ENCODE peak calls at places on chromosomes 11 and 22, in six cellular contexts. R, O, B, Z, M and K are unnamed samples.

GRCh38 chr11:106276859-106277436 is 199.5 kb downstream of the AASDHPPT start:
- DNase-seq in Z (no peak), O (no peak), B (no peak), M (peak), R (peak), K (no peak)

GRCh38 chr11:12087075-12087775 is 23.2 kb upstream of the MICAL2 start:
- DNase-seq in B (no peak), Z (no peak), M (peak), O (no peak), R (peak), K (peak)

GRCh38 chr22:29073618-29074275 is 912 bp downstream of the KREMEN1 start:
- DNase-seq in M (peak), R (peak), O (no peak), Z (peak), B (peak), K (peak)

GRCh38 chr22:35480627-35481565 is 59.7 kb upstream of the RASD2 start:
- DNase-seq in O (no peak), Z (no peak), R (no peak), M (no peak), B (no peak), K (no peak)

GRCh38 chr11:70630068-70630467 is 231.7 kb downstream of the CTTN start:
- DNase-seq in O (no peak), M (no peak), B (no peak), Z (no peak), R (no peak), K (peak)

GRCh38 chr11:289706-290620 is 1.0 kb downstream of the PGGHG start:
- DNase-seq in M (no peak), R (no peak), O (no peak), B (peak), Z (peak), K (peak)

GRCh38 chr11:128039140-128040021 is 548.0 kb downstream of the ETS1 start:
- DNase-seq in O (no peak), M (peak), B (no peak), R (peak), Z (no peak), K (peak)

GRCh38 chr11:12640926-12641849 is 33.0 kb upstream of the TEAD1 start:
- DNase-seq in Z (no peak), B (no peak), R (no peak), M (no peak), O (no peak), K (no peak)

GRCh38 chr11:71438650-71439049 is 9.5 kb downstream of the DHCR7 start:
- DNase-seq in R (no peak), M (no peak), Z (peak), B (no peak), O (no peak), K (no peak)

GRCh38 chr11:115078461-115079438 is 400.4 kb downstream of the NXPE2 start:
- DNase-seq in Z (no peak), R (no peak), M (no peak), B (no peak), O (no peak), K (no peak)

GRCh38 chr11:19679952-19680823 is 32.4 kb upstream of the NAV2 start:
- DNase-seq in M (peak), Z (peak), O (peak), R (peak), B (peak), K (peak)

GRCh38 chr11:57288771-57289579 is 35.8 kb downstream of the TNKS1BP1 start:
- DNase-seq in O (no peak), M (peak), R (peak), Z (no peak), B (no peak), K (peak)

GRCh38 chr22:22555596-22555995 is 3.5 kb downstream of the PRAME start:
- DNase-seq in B (no peak), M (no peak), R (no peak), Z (no peak), O (no peak), K (peak)

DNA sequence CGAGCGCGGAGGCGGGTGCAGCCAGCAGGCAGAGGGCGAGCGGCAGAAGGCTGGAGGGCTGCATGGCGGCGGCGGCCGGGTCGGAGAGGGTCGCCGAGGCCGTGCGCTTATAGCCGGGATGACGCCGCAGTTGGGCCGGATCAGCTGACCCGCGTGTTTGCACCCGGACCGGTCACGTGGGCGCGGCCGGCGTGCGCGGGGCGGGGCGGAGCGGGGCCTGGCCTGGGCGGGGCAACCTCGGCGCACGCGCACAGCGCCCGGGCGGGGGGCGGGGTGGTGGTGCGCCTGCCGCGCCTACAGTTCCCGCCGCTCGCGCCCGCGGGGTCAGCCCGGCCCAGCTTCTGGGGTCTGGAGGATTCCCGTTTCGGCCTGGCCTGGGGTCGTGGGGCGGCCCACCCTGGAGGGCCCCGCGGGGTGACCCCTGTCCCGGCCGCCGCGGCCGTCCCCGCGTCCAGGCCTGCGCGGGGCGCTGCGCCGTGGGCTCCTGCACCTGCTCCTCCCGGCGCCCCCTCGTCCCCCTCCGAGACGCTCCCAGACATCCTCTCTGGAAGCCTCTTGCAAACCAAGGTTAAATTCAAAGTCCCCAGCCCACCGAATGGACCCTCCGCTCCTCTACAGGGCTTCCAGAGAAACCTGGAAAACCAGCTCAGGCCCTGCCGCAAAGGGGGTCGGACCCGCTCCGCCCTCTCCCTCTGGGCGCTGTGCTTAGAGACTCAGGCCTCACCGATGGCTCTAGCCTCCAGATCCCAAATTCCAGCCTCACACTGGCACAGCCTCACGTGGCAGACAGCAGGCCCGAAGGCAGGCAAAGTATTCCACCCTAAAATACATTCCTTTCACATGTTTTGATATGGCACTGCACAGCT is at the start of gene CTSD:
- DNase-seq in M (peak), O (peak), R (peak), Z (peak), B (peak), K (peak)
- TF ChIP-seq CTCF in M (no peak), O (no peak), R (no peak), Z (no peak), B (no peak), K (no peak)

DNA sequence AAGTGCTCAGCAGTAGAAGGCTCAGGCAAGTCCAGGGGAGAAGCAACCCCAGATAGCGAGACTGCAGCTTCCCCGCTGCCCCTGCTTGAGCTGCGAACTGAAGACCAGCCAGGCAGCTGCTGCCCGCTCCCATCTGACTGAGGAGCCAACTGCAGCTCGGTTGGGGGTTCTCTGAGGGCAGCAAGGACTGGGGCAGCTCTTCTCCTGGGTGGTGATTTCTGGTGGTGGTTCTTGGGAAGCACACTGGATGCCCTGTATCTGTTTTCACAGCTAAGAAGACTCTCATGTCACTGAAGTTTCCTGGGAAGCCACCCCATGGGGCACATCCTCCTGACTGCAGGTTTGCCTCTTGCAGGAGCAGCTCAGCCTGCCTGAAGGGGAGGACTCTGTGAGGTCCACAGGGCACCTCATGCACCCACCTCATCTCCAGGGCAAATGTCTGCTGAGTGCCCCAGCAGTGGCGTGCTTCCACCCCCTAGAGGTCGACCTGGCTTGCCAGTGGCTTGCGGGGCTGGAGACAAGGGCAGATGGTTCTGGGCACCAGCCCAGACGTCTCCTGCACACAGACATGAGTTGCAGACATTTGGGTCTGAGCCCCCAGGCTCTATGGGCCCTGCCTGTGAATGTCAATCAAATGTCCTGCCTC is 801.1 kb downstream of the BRD1 start:
- DNase-seq in M (no peak), B (no peak), O (no peak), R (no peak), Z (no peak), K (peak)
- TF ChIP-seq CTCF in M (no peak), B (no peak), O (no peak), R (no peak), Z (no peak), K (no peak)

DNA sequence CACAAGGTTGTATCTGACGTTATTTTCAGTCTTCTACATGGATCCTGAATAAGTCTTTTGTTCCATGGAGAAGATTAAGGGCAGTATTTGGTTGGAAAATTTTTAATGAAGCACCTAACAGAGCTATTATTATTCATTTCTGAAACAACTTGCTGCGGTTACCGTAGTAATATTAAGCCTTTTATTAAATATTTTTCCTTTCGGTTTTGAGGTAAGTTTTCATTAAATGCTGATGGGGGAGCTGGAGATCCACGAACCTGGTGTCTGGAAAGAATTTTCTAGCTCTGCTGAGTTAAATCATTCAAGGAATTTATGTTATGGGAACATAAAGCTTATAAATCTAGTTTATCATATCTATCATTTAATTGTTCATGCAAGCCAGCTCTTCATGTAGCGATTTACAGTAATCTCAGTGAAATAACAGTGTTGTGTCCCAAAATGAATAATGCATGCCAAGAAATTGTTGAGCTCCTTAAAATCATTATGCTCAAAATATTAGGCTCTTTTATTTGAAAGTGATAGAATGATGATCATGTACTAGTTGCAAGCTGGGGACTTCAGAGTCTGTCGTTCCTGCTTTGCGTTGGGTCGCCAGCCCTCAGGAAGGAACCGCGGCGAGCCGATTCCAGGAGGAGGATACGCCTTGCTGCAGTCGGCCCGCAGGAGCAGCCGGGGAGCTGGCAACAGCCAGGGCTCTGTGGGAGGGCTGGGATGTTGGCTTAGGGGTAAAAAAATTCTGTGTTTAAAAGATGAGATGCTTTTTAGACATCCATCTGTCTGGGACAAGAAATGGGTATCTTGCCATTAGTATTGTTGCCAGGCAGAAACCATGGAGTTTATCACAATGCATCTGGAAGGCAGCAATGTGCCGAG is 83.1 kb downstream of the TBC1D22A start:
- DNase-seq in R (peak), M (peak), O (no peak), Z (no peak), B (no peak), K (peak)
- TF ChIP-seq CTCF in R (peak), M (peak), O (peak), Z (peak), B (peak), K (peak)

DNA sequence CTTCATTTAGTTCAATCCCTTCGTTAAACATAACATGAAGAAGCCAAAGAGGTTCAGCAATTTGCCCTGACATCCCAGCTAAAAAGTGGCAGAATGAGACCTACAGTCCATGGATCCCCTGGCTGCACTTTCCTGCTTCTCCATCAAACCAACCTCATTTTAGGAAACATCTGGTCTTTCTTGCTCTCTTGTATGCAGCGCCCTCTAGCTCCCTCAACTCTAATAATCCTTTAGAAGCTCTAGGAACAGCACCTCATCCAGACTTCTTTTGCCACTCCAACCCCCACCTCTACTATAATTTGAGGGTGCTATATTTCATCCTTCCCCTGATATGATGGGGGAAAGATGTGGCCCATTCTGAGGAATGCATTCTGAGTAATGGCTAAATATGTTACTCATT is 7.4 kb downstream of the CNTF start:
- DNase-seq in O (no peak), Z (no peak), B (no peak), M (peak), R (peak), K (peak)
- TF ChIP-seq CTCF in O (peak), Z (no peak), B (no peak), M (peak), R (peak), K (peak)

GRCh38 chr11:113894421-113894996 is 10.1 kb upstream of the HTR3B start:
- DNase-seq in R (no peak), M (no peak), B (no peak), Z (no peak), O (no peak), K (peak)

GRCh38 chr11:113896156-113896879 is 8.3 kb upstream of the HTR3B start:
- DNase-seq in M (peak), R (peak), O (no peak), B (peak), Z (peak), K (peak)

GRCh38 chr11:113901141-113901540 is 3.5 kb upstream of the HTR3B start:
- DNase-seq in O (no peak), B (no peak), Z (no peak), M (no peak), R (no peak), K (no peak)

DNA sequence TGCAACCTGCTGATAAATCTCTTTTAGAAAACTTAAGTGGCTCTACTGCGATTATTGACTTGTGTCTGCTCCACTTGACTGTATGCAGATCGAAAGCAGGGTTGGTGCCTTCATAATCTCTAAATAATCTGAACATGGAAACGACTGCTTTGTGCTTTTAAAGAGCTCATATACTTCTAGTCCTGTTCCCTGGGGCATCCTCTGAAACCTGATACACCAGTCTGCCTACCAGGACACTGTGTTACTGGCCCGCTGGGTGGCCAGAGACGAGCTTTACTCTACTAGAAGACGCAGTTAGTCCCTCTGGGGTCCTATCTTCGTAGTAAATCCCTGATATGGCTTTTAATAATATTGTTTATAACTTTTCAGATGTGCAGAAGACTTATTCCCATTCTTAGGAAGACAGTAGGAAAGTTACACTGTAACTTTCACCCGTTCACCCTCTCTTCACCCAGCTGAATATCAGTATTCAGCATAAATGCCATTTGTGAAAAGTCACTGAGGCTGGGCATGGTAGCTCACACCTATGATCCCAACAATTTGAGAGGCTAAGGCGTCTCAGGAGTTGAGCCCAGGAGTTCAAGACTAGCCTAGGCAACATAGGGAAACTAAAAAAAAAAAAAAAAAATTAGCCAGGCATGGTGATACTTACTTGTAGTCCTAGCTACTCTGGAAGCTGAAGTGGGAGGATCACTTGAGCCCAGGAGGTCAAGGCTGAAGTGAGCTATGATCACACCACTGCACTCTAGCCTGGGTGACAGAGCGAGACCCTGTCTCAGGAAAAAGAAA is 9.0 kb upstream of the HTR3B start:
- DNase-seq in Z (no peak), O (no peak), R (no peak), B (no peak), M (no peak), K (peak)
- TF ChIP-seq CTCF in Z (no peak), O (no peak), R (no peak), B (no peak), M (no peak), K (no peak)

DNA sequence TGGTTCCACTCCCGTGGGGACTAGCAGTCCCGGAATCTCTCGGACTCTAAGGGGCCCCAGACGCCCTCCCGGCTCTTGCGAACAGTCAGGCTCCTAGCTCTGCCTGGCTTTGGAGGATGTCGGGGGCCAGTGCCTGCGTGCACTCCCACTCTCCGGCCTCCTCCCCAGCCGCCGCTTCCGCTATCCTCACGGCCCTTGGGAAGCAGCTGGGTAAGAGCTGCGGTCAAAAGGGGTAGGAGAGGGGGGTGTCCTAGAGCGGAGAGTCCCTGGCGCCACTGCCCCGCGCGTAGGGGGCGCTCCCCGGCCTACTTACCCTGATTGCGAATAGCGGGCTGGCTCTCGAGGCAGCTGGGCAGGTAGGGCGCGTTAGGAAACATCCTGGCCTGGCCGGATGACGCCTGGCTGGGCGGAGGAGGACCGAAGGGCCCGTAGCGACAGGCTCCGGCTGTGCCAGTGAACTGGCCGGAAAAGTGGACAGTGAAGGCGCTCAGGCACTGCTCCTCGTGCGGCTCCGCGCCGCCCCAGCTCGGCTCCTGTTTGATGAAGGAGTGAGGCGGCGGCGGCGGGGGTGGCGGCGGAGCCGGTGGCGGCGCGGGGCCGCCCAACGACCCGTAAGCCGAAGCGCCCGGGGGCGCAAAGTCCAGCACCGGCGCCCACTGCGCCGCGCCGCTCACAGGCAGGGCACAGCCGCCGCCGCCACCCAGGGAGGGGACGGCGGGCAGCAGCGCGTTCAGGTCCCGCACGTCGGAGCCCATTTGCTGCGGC is 770 bp downstream of the WT1 start:
- DNase-seq in B (peak), Z (peak), O (no peak), R (peak), M (no peak), K (no peak)
- TF ChIP-seq CTCF in B (no peak), Z (no peak), O (no peak), R (peak), M (no peak), K (no peak)

GRCh38 chr11:65478411-65479183 is 20.2 kb upstream of the MALAT1 start:
- DNase-seq in B (peak), Z (peak), R (peak), O (no peak), M (peak), K (peak)

GRCh38 chr11:65476632-65477270 is 22.1 kb upstream of the MALAT1 start:
- DNase-seq in M (peak), O (no peak), R (no peak), Z (peak), B (peak), K (peak)

GRCh38 chr11:65477271-65478029 is 21.4 kb upstream of the MALAT1 start:
- DNase-seq in O (peak), M (peak), B (peak), R (peak), Z (peak), K (peak)

GRCh38 chr11:65482306-65482850 is 16.5 kb upstream of the MALAT1 start:
- DNase-seq in R (peak), M (no peak), B (no peak), Z (no peak), O (no peak), K (no peak)

GRCh38 chr11:65479184-65480145 is 19.4 kb upstream of the MALAT1 start:
- DNase-seq in B (peak), O (no peak), Z (peak), M (peak), R (peak), K (peak)
- TF ChIP-seq CTCF in B (no peak), O (peak), Z (no peak), M (peak), R (peak), K (peak)

DNA sequence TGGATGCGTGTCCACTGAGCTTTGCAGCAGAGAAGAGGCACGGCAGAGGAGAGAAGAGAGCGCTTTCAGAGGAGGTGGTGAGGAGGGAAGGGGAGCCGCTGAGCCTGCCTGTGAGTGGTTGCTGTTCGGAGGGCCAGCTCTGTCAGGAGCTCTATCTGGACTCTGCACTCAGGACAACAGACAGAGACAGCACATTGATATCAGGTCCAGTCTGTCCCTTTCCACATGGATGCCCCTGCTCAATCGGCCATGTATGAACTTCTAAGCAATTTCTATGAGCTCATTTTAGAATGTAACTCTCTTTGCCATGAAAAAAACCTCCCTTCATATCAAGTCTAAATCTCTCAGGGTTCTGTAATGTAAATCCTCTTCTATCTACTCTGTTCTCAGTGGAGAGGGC is 158.5 kb downstream of the KIRREL3 start:
- DNase-seq in O (no peak), Z (no peak), B (no peak), R (no peak), M (no peak), K (no peak)
- TF ChIP-seq CTCF in O (no peak), Z (no peak), B (no peak), R (no peak), M (no peak), K (no peak)